ENCODE peak calls at places on chromosomes 6 and 20, in eight cellular contexts. T is activated gamma-delta T cell treated with Interleukin-2 at 50 U/mL for 16 hours; L is AG10803; V is activated T-helper 1 cell treated with anti-CD3 and anti-CD28 coated beads, Interleukin-2, amount 50 U/mL, for 16 hours; K is activated naive CD4-positive, alpha-beta T cell treated with anti-CD3 and anti-CD28 coated beads, Interleukin-2, amount 10 ng/mL, durations not matched to agents 7 days and 5 days; X is activated T-cell treated with anti-CD3 and anti-CD28 coated beads for 24 hours; C is activated CD4-positive, alpha-beta T cell treated with anti-CD3 and anti-CD28 coated beads for 48 hours; U is KBM-7. Y is an unnamed sample.

GRCh38 chr6:5506149-5506548 is 244.8 kb downstream of the FARS2 start:
- DNase-seq in L (no peak), U (no peak), T (no peak), K (no peak), X (no peak), V (no peak), C (no peak), Y (no peak)

GRCh38 chr6:111871725-111872520 is 1.3 kb downstream of the FYN start:
- DNase-seq in C (peak; percentile 44), U (peak; percentile 15), T (no peak), X (no peak), V (no peak), K (peak; percentile 59), L (peak; percentile 32), Y (no peak)

GRCh38 chr6:148509789-148510581 is 167.3 kb downstream of the SASH1 start:
- DNase-seq in V (no peak), U (peak; percentile 60), K (no peak), C (no peak), L (peak; percentile 100), X (no peak), T (no peak), Y (no peak)

GRCh38 chr6:135167617-135168016 is 13.5 kb upstream of the MYB start:
- DNase-seq in U (no peak), L (no peak), T (no peak), V (no peak), C (no peak), K (no peak), X (no peak), Y (no peak)

GRCh38 chr6:153117986-153118886 is 12.8 kb downstream of the RGS17 start:
- DNase-seq in L (peak; percentile 70), U (peak; percentile 32), X (no peak), C (no peak), T (no peak), K (no peak), V (no peak), Y (peak; percentile 21)

GRCh38 chr20:35339007-35339406 is 46.8 kb upstream of the FAM83C start:
- DNase-seq in U (no peak), K (no peak), X (no peak), C (no peak), L (peak; percentile 97), T (no peak), V (no peak), Y (no peak)

GRCh38 chr6:14596410-14596809 is 478.8 kb downstream of the CD83 start:
- DNase-seq in C (peak; percentile 18), K (no peak), T (no peak), V (no peak), U (peak; percentile 82), X (no peak), L (peak; percentile 24), Y (peak; percentile 3)

GRCh38 chr6:76852776-76853175 is 610.5 kb downstream of the HTR1B start:
- DNase-seq in X (no peak), U (no peak), C (no peak), V (no peak), K (no peak), T (no peak), L (peak; percentile 21), Y (no peak)

GRCh38 chr20:35515949-35516645 is 13.4 kb downstream of the C20orf173 start:
- DNase-seq in K (no peak), V (no peak), L (peak; percentile 72), U (no peak), C (no peak), X (no peak), T (no peak), Y (peak; percentile 44)

GRCh38 chr6:137808191-137808590 is 58.9 kb upstream of the TNFAIP3 start:
- DNase-seq in C (no peak), T (no peak), V (no peak), U (no peak), X (no peak), L (peak; percentile 68), K (no peak), Y (no peak)

GRCh38 chr20:5078399-5078958 is 41.3 kb downstream of the PCNA start:
- DNase-seq in X (peak; percentile 72), V (peak; percentile 50), C (peak; percentile 86), K (peak; percentile 91), L (peak; percentile 25), U (peak; percentile 92), T (peak; percentile 70), Y (no peak)

GRCh38 chr20:58001381-58001780 is 227.1 kb downstream of the ANKRD60 start:
- DNase-seq in K (no peak), L (peak; percentile 36), X (no peak), C (no peak), U (no peak), V (no peak), T (no peak), Y (no peak)

GRCh38 chr20:57004416-57004815 is 262.0 kb downstream of the BMP7 start:
- DNase-seq in U (no peak), X (no peak), T (no peak), V (no peak), K (no peak), C (no peak), L (no peak), Y (no peak)

GRCh38 chr20:61260905-61261304 is 8.8 kb downstream of the CDH4 start:
- DNase-seq in C (no peak), U (no peak), T (no peak), V (no peak), K (no peak), L (no peak), X (no peak), Y (no peak)

GRCh38 chr6:71533939-71534379 is 245.3 kb downstream of the OGFRL1 start:
- DNase-seq in U (peak; percentile 12), X (no peak), L (peak; percentile 50), T (no peak), C (no peak), K (no peak), V (no peak), Y (peak; percentile 3)

GRCh38 chr6:40426341-40427066 is 160.7 kb downstream of the LRFN2 start:
- DNase-seq in C (no peak), U (no peak), T (no peak), L (no peak), X (no peak), K (no peak), V (no peak), Y (no peak)

GRCh38 chr20:43658068-43658722 is 8.7 kb upstream of the MYBL2 start:
- DNase-seq in C (peak; percentile 82), L (peak; percentile 12), T (no peak), X (peak; percentile 54), V (peak; percentile 15), U (no peak), K (peak; percentile 23), Y (no peak)

GRCh38 chr6:52233975-52234823 is 10.1 kb downstream of the IL17F start:
- DNase-seq in L (peak; percentile 59), T (no peak), V (no peak), U (peak; percentile 49), K (peak; percentile 25), X (peak; percentile 32), C (peak; percentile 66), Y (peak; percentile 52)

GRCh38 chr20:11753155-11753554 is 164.5 kb upstream of the BTBD3 start:
- DNase-seq in T (no peak), C (no peak), V (no peak), X (no peak), U (no peak), L (no peak), K (no peak), Y (no peak)

GRCh38 chr6:134721095-134721400 is 228.9 kb downstream of the ALDH8A1 start:
- DNase-seq in X (no peak), K (no peak), L (peak; percentile 76), U (no peak), T (no peak), C (no peak), V (no peak), Y (no peak)

GRCh38 chr20:36147707-36148106 is 6.8 kb upstream of the EPB41L1 start:
- DNase-seq in L (peak; percentile 89), U (no peak), K (no peak), C (no peak), T (no peak), V (no peak), X (no peak), Y (no peak)

GRCh38 chr20:46056970-46057855 is 28.2 kb downstream of the SLC12A5 start:
- DNase-seq in C (no peak), T (no peak), L (peak; percentile 49), U (peak; percentile 16), V (no peak), X (no peak), K (peak; percentile 56), Y (no peak)

GRCh38 chr6:157647261-157647915 is 175.7 kb upstream of the SNX9 start:
- DNase-seq in C (no peak), X (no peak), T (no peak), K (peak; percentile 55), U (peak; percentile 95), V (no peak), L (no peak), Y (no peak)

GRCh38 chr20:47296950-47297349 is 59.5 kb downstream of the ZMYND8 start:
- DNase-seq in K (no peak), L (no peak), X (no peak), T (no peak), V (no peak), C (no peak), U (no peak), Y (no peak)

GRCh38 chr6:169556238-169556637 is 145.6 kb downstream of the WDR27 start:
- DNase-seq in X (no peak), U (no peak), T (no peak), C (no peak), L (peak; percentile 25), K (no peak), V (no peak), Y (no peak)

GRCh38 chr20:36336204-36336603 is 30.1 kb downstream of the DLGAP4 start:
- DNase-seq in T (no peak), K (no peak), X (no peak), L (no peak), U (no peak), V (no peak), C (no peak), Y (no peak)

GRCh38 chr6:26400626-26401025 is 1.4 kb upstream of the BTN3A1 start:
- DNase-seq in X (no peak), V (no peak), C (no peak), T (no peak), L (no peak), U (peak; percentile 52), K (no peak), Y (no peak)

GRCh38 chr20:18187020-18187419 is 49.4 kb downstream of the KAT14 start:
- DNase-seq in K (no peak), V (no peak), U (no peak), T (no peak), X (no peak), C (no peak), L (no peak), Y (no peak)

GRCh38 chr6:40322336-40322735 is 264.8 kb downstream of the LRFN2 start:
- DNase-seq in C (no peak), U (no peak), X (no peak), V (no peak), L (no peak), T (no peak), K (no peak), Y (no peak)

Y was measured in HCT116.